ENCODE peak calls at places on chromosomes 11 and 22, in eight cellular contexts. T is cardiac fibroblast, W is Calu3, A is kidney, U is body of pancreas, Z is OCI-LY7, B is pancreas, I is PC-3. P is an unnamed sample.

GRCh38 chr22:17781319-17782031 is 7.2 kb upstream of the BID start:
- DNase-seq in T (peak; percentile 96), W (peak; percentile 56), A (peak; percentile 82), U (peak; percentile 43), Z (peak; percentile 60), B (no peak), I (peak; percentile 25), P (peak; percentile 85)

GRCh38 chr22:43152355-43153071 is 1.2 kb downstream of the TSPO start:
- DNase-seq in T (peak; percentile 38), W (peak; percentile 70), A (peak; percentile 93), U (peak; percentile 84), Z (peak; percentile 33), B (peak; percentile 78), I (peak; percentile 68), P (peak; percentile 76)

GRCh38 chr11:128594246-128594645 is 6.9 kb upstream of the ETS1 start:
- DNase-seq in T (no peak), W (no peak), A (no peak), U (no peak), Z (no peak), B (no peak), I (no peak), P (no peak)

GRCh38 chr11:130478881-130479280 is 30.4 kb downstream of the ADAMTS15 start:
- DNase-seq in T (peak; percentile 42), W (no peak), A (no peak), U (no peak), Z (no peak), B (no peak), I (no peak), P (no peak)

GRCh38 chr11:20501252-20501651 is 98.2 kb upstream of the SLC6A5 start:
- DNase-seq in T (no peak), W (no peak), A (no peak), U (no peak), Z (no peak), B (no peak), I (no peak), P (no peak)

GRCh38 chr11:81772161-81772560 is 961.5 kb downstream of the FAM181B start:
- DNase-seq in T (peak; percentile 49), W (no peak), A (no peak), U (peak; percentile 8), Z (no peak), B (no peak), I (no peak), P (no peak)

GRCh38 chr11:67278939-67279588 is 10.0 kb upstream of the ANKRD13D start:
- DNase-seq in T (no peak), W (no peak), A (peak; percentile 49), U (peak; percentile 3), Z (no peak), B (no peak), I (no peak), P (no peak)

GRCh38 chr11:115505165-115505564 is 950 bp upstream of the CADM1 start:
- DNase-seq in T (no peak), W (no peak), A (peak; percentile 66), U (peak; percentile 16), Z (no peak), B (no peak), I (no peak), P (no peak)

GRCh38 chr22:38843201-38843715 is 570 bp downstream of the NPTXR start:
- DNase-seq in T (peak; percentile 55), W (peak; percentile 70), A (no peak), U (peak; percentile 65), Z (no peak), B (peak; percentile 64), I (peak; percentile 55), P (peak; percentile 63)

GRCh38 chr11:14898286-14899086 is 6.5 kb upstream of the CYP2R1 start:
- DNase-seq in T (no peak), W (no peak), A (no peak), U (peak; percentile 24), Z (no peak), B (no peak), I (no peak), P (no peak)

GRCh38 chr11:116328851-116329250 is 443.9 kb downstream of the BUD13 start:
- DNase-seq in T (no peak), W (no peak), A (no peak), U (no peak), Z (no peak), B (no peak), I (no peak), P (no peak)

GRCh38 chr22:19622061-19622441 is 92.3 kb upstream of the SEPTIN5 start:
- DNase-seq in T (no peak), W (no peak), A (peak; percentile 73), U (no peak), Z (peak; percentile 82), B (no peak), I (no peak), P (no peak)

GRCh38 chr22:19615867-19616581 is 91.8 kb upstream of the CLDN5 start:
- DNase-seq in T (no peak), W (no peak), A (no peak), U (no peak), Z (no peak), B (no peak), I (no peak), P (no peak)

GRCh38 chr22:19620742-19621371 is 93.4 kb upstream of the SEPTIN5 start:
- DNase-seq in T (no peak), W (no peak), A (peak; percentile 67), U (no peak), Z (no peak), B (no peak), I (no peak), P (no peak)

GRCh38 chr22:19621372-19622060 is 92.8 kb upstream of the SEPTIN5 start:
- DNase-seq in T (no peak), W (no peak), A (peak; percentile 48), U (no peak), Z (no peak), B (no peak), I (no peak), P (no peak)

DNA sequence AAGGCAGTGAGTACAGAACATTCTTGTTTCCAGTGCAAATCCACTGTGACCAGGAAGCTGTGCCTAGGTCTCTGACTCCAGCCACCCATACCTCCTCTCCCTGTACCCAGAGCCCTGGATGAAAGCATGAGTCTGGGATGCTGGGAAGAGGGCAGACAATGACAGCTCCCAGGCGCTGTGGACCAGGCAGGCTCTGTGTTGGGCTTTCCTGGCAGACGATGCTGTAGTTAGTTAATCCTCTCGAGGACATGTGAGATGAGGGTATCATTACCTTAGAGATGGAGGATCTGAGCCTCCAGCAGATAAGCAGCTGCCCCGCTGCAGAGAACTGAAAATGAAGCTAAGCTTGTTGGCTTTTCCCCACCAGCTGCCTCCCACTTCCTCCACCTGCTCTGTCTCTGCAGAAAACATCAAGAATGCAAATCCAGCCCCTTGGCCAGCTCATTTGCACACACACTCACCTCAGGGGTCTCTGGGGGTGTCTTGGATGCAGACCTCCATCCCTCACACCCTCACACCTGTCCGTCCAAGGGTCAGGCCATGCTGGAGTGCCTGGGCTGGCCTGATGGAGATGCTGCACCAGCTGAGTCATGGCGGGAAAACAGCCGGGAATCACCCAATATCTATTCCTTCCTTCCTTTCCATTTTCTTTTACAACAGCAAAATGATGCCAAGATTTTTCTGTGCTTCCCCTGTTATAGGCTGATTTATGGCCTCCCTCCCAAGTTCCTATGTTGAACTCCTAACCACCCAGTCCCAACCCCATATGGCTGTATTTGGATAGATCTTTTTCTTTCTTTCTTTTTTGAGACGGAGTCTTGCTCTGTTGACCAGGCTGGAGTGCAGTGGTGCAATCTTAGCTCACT is 94.9 kb upstream of the SEPTIN5 start:
- DNase-seq in T (no peak), W (no peak), A (no peak), U (no peak), Z (peak; percentile 92), B (no peak), I (no peak), P (no peak)
- TF ChIP-seq CTCF in T (no peak), W (no peak), A (no peak), U (no peak), Z (no peak), B (no peak), I (no peak), P (no peak)

GRCh38 chr11:9104581-9104980 is 13.2 kb upstream of the SCUBE2 start:
- DNase-seq in T (no peak), W (no peak), A (no peak), U (no peak), Z (no peak), B (no peak), I (no peak), P (no peak)
- TF ChIP-seq CTCF in T (no peak), W (no peak), A (no peak), U (no peak), Z (no peak), B (no peak), I (no peak), P (no peak)

DNA sequence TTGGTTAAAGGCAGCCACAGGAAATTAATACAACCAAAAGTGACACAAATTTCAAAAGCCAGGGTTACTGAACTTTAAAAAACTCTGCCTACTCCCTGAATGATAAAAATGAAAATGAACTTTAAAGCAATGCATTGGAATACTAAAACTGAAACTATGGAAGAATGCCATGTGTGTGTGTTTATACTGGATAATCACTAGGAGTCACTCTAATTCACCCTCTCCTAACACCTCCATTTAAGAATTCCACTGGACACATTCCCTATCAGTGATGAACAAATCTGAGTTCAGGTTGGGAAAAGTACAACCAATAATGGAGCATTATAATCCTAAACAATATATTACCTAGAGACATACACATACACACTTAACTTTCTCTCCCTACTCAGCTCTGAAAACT is 27.5 kb upstream of the PLAAT3 start:
- DNase-seq in T (peak; percentile 11), W (no peak), A (no peak), U (no peak), Z (no peak), B (no peak), I (no peak), P (no peak)
- TF ChIP-seq CTCF in T (no peak), W (no peak), A (no peak), U (no peak), Z (no peak), B (no peak), I (peak; percentile 47), P (no peak)

GRCh38 chr11:119995730-119996491 is 142.0 kb downstream of the TRIM29 start:
- DNase-seq in T (no peak), W (no peak), A (no peak), U (no peak), Z (no peak), B (no peak), I (no peak), P (no peak)

GRCh38 chr11:120001161-120002135 is 136.5 kb downstream of the TRIM29 start:
- DNase-seq in T (no peak), W (no peak), A (no peak), U (no peak), Z (no peak), B (no peak), I (no peak), P (no peak)

GRCh38 chr11:119993732-119994131 is 144.2 kb downstream of the TRIM29 start:
- DNase-seq in T (no peak), W (no peak), A (no peak), U (peak; percentile 81), Z (no peak), B (peak; percentile 74), I (no peak), P (no peak)

GRCh38 chr11:119996556-119996955 is 141.4 kb downstream of the TRIM29 start:
- DNase-seq in T (no peak), W (no peak), A (peak; percentile 52), U (no peak), Z (no peak), B (no peak), I (no peak), P (no peak)

GRCh38 chr11:119999220-119999619 is 138.7 kb downstream of the TRIM29 start:
- DNase-seq in T (no peak), W (peak; percentile 26), A (no peak), U (no peak), Z (peak; percentile 13), B (no peak), I (peak; percentile 22), P (no peak)
- TF ChIP-seq CTCF in T (no peak), W (no peak), A (no peak), U (no peak), Z (peak; percentile 57), B (no peak), I (peak; percentile 36), P (no peak)